ENCODE peak calls at places on chromosomes 5 and 9, in four cellular contexts. K is lung, E is T-helper 2 cell, U is CMK. J is an unnamed sample.
A peak's percentile ranks its signal among the peaks of the same experiment; 100 is the strongest.

GRCh38 chr5:74919041-74919440 is 52.9 kb upstream of the FAM169A start:
- DNase-seq in K (no peak), E (no peak), U (no peak), J (no peak)

GRCh38 chr9:70506159-70506558 is 91.7 kb upstream of the KLF9 start:
- DNase-seq in K (no peak), E (no peak), U (no peak), J (no peak)

GRCh38 chr5:33299621-33300208 is 141.1 kb upstream of the TARS1 start:
- DNase-seq in K (no peak), E (no peak), U (no peak), J (no peak)

GRCh38 chr5:431001-431710 is 11.8 kb upstream of the EXOC3 start:
- DNase-seq in K (no peak), E (peak; percentile 26), U (no peak), J (no peak)

GRCh38 chr5:158792186-158792585 is 307.5 kb downstream of the EBF1 start:
- DNase-seq in K (no peak), E (no peak), U (no peak), J (no peak)

GRCh38 chr5:91651704-91652103 is 268.6 kb upstream of the ARRDC3 start:
- DNase-seq in K (no peak), E (no peak), U (no peak), J (no peak)

GRCh38 chr5:6581559-6582426 is 51.1 kb downstream of the NSUN2 start:
- DNase-seq in K (no peak), E (no peak), U (no peak), J (no peak)

GRCh38 chr9:117191504-117192375 is 223.1 kb downstream of the ASTN2 start:
- DNase-seq in K (no peak), E (no peak), U (no peak), J (no peak)

GRCh38 chr9:129868571-129869486 is 33.6 kb downstream of the USP20 start:
- DNase-seq in K (no peak), E (peak; percentile 78), U (no peak), J (peak; percentile 84)

GRCh38 chr9:1042466-1042865 is 7.7 kb upstream of the DMRT2 start:
- DNase-seq in K (no peak), E (no peak), U (no peak), J (no peak)

GRCh38 chr5:72282878-72283277 is 37.2 kb downstream of the MRPS27 start:
- DNase-seq in K (no peak), E (no peak), U (no peak), J (no peak)

GRCh38 chr5:32443541-32444190 is 874 bp downstream of the ZFR start:
- DNase-seq in K (peak; percentile 47), E (peak; percentile 27), U (peak; percentile 17), J (peak; percentile 31)

GRCh38 chr5:9423611-9424010 is 122.3 kb downstream of the SEMA5A start:
- DNase-seq in K (no peak), E (no peak), U (no peak), J (no peak)

GRCh38 chr5:39104221-39104620 is 30.0 kb upstream of the RICTOR start:
- DNase-seq in K (no peak), E (no peak), U (no peak), J (no peak)

J was measured in activated T-helper 9 cell treated with anti-CD3 and anti-CD28 coated beads, Interleukin-2, amount 50 U/mL, for 16 hours.